ENCODE peak calls at places on chromosomes 12 and 14, in five cellular contexts. W is cardiac fibroblast, C is breast epithelium, T is fibroblast of the aortic adventitia, R is pancreas. Z is an unnamed sample.
A peak's percentile ranks its signal among the peaks of the same experiment; 100 is the strongest.

GRCh38 chr12:115337693-115338543 is 653.9 kb upstream of the TBX3 start:
- DNase-seq in W (peak; percentile 97), C (no peak), T (peak; percentile 87), R (no peak), Z (peak; percentile 91)

GRCh38 chr14:89669209-89669608 is 252.2 kb upstream of the FOXN3 start:
- DNase-seq in W (no peak), C (no peak), T (no peak), R (no peak), Z (no peak)

GRCh38 chr14:49931523-49931922 is 38.6 kb downstream of the ARF6 start:
- DNase-seq in W (no peak), C (no peak), T (no peak), R (no peak), Z (no peak)

GRCh38 chr12:131910302-131911110 is 16.1 kb downstream of the ULK1 start:
- DNase-seq in W (no peak), C (no peak), T (no peak), R (no peak), Z (no peak)

GRCh38 chr12:69684472-69684871 is 14.6 kb downstream of the BEST3 start:
- DNase-seq in W (no peak), C (no peak), T (no peak), R (no peak), Z (no peak)

GRCh38 chr12:124586756-124587155 is 19.3 kb upstream of the NCOR2 start:
- DNase-seq in W (no peak), C (no peak), T (no peak), R (no peak), Z (no peak)

GRCh38 chr12:25135531-25136154 is 59.3 kb downstream of the DNAI7 start:
- DNase-seq in W (no peak), C (no peak), T (no peak), R (no peak), Z (no peak)

GRCh38 chr14:68621400-68622365 is 171.2 kb downstream of the ZFP36L1 start:
- DNase-seq in W (peak; percentile 81), C (no peak), T (peak; percentile 80), R (no peak), Z (peak; percentile 80)

GRCh38 chr12:131151558-131152345 is 198.0 kb downstream of the ADGRD1 start:
- DNase-seq in W (no peak), C (no peak), T (no peak), R (no peak), Z (no peak)

GRCh38 chr12:43722621-43723020 is 36.0 kb downstream of the PUS7L start:
- DNase-seq in W (no peak), C (no peak), T (no peak), R (no peak), Z (no peak)

GRCh38 chr12:43728698-43729097 is 29.9 kb downstream of the PUS7L start:
- DNase-seq in W (no peak), C (no peak), T (no peak), R (no peak), Z (no peak)

GRCh38 chr12:43723134-43723533 is 35.5 kb downstream of the PUS7L start:
- DNase-seq in W (no peak), C (no peak), T (no peak), R (no peak), Z (no peak)

GRCh38 chr12:43730283-43730682 is 28.3 kb downstream of the PUS7L start:
- DNase-seq in W (no peak), C (no peak), T (no peak), R (no peak), Z (no peak)

GRCh38 chr12:43728117-43728516 is 30.5 kb downstream of the PUS7L start:
- DNase-seq in W (peak; percentile 27), C (no peak), T (peak; percentile 32), R (no peak), Z (peak; percentile 30)
- TF ChIP-seq CTCF in W (peak; percentile 15), C (no peak), T (peak; percentile 10), R (no peak), Z (peak; percentile 17)

GRCh38 chr12:49061157-49061650 is 610 bp upstream of the KMT2D start:
- DNase-seq in W (no peak), C (no peak), T (no peak), R (no peak), Z (no peak)
- H3K4me3 ChIP-seq in W (peak overlapping the region; percentile 87), C (peak overlapping the region; percentile 92), T (peak overlapping the region; percentile 91), R (peak overlapping the region; percentile 95), Z (peak overlapping the region; percentile 87)

GRCh38 chr14:21987937-21988336 is 314.3 kb upstream of the OR4E1 start:
- DNase-seq in W (peak; percentile 40), C (no peak), T (peak; percentile 2), R (no peak), Z (peak; percentile 30)
- TF ChIP-seq CTCF in W (peak; percentile 45), C (no peak), T (peak; percentile 40), R (no peak), Z (peak; percentile 58)

GRCh38 chr14:102225936-102226335 is 79.0 kb downstream of the MOK start:
- DNase-seq in W (no peak), C (no peak), T (no peak), R (no peak), Z (no peak)
- H3K4me3 ChIP-seq in W (no peak overlapping the region), C (no peak overlapping the region), T (no peak overlapping the region), R (no peak overlapping the region), Z (no peak overlapping the region)